ENCODE peak calls at places on chromosomes 5 and 9, in eight cellular contexts. P is Karpas-422; J is body of pancreas; R is astrocyte; U is neural progenitor cell; N is CD8-positive, alpha-beta memory T cell; M is pancreas; Q is PC-3. B is an unnamed sample.

GRCh38 chr5:61498121-61498520 is 166.1 kb downstream of the ZSWIM6 start:
- DNase-seq in P (no peak), J (no peak), R (no peak), U (no peak), N (no peak), M (no peak), Q (no peak), B (no peak)

GRCh38 chr9:97385626-97386264 is 26.2 kb upstream of the TDRD7 start:
- DNase-seq in P (no peak), J (no peak), R (no peak), U (no peak), N (no peak), M (no peak), Q (no peak), B (no peak)

GRCh38 chr9:108445431-108446018 is 410.3 kb downstream of the ACTL7B start:
- DNase-seq in P (no peak), J (no peak), R (no peak), U (peak; percentile 12), N (no peak), M (no peak), Q (no peak), B (no peak)

GRCh38 chr5:38607396-38607795 is 51.0 kb upstream of the LIFR start:
- DNase-seq in P (no peak), J (peak; percentile 28), R (peak; percentile 97), U (no peak), N (no peak), M (no peak), Q (peak; percentile 49), B (no peak)

GRCh38 chr9:6490863-6491262 is 77.9 kb downstream of the UHRF2 start:
- DNase-seq in P (no peak), J (no peak), R (no peak), U (no peak), N (no peak), M (no peak), Q (no peak), B (no peak)

GRCh38 chr9:7862170-7862569 is 62.6 kb upstream of the DMAC1 start:
- DNase-seq in P (no peak), J (no peak), R (no peak), U (no peak), N (no peak), M (no peak), Q (no peak), B (no peak)

GRCh38 chr5:60494144-60494543 is 205.8 kb downstream of the DEPDC1B start:
- DNase-seq in P (no peak), J (no peak), R (no peak), U (peak; percentile 60), N (no peak), M (no peak), Q (no peak), B (no peak)

GRCh38 chr9:137310190-137311052 is 8.3 kb upstream of the NRARP start:
- DNase-seq in P (no peak), J (peak; percentile 86), R (no peak), U (peak; percentile 18), N (no peak), M (peak; percentile 87), Q (peak; percentile 11), B (peak; percentile 78)

GRCh38 chr5:95283761-95284511 is 958 bp downstream of the MCTP1 start:
- DNase-seq in P (no peak), J (peak; percentile 26), R (peak; percentile 3), U (peak; percentile 69), N (no peak), M (peak; percentile 30), Q (peak; percentile 27), B (peak; percentile 22)

GRCh38 chr9:38079410-38080105 is 10.5 kb upstream of the SHB start:
- DNase-seq in P (no peak), J (no peak), R (peak; percentile 57), U (no peak), N (no peak), M (no peak), Q (no peak), B (no peak)

GRCh38 chr9:130815242-130815808 is 19.7 kb upstream of the ABL1 start:
- DNase-seq in P (no peak), J (no peak), R (no peak), U (no peak), N (no peak), M (no peak), Q (no peak), B (no peak)

DNA sequence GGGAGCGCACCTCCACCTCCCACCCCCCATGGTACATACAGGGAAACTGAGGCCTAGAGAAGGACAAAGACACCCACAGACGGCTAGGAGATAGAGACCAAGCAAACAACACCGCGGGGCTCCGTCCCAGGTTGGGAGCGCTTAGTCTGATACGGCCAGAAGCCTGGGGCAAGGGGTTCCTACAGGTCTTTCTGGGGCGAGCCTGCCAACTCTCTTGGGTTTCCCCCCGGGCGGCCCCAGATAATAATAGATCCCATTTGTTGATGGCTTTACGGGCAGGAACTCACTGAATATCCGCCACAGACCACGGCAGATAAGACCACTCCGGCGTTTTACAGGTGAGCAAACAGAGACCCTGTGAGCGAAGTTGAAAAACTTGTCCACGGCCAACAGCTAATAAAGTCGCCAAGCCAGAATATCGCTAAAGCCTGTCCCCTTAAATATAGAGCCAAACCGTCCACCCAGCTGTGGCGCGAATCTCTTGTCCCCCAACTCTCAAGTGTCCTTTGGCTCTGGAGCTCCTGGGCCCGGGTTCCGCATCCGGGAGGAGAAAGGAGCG is 5.1 kb upstream of the EBF1 start:
- DNase-seq in P (peak; percentile 54), J (no peak), R (no peak), U (peak; percentile 27), N (no peak), M (no peak), Q (no peak), B (no peak)
- H3K27me3 ChIP-seq in P (no peaks in the 10 kb centered on the region), J (no peaks in the 10 kb centered on the region), R (peaks cover 36% of the 10 kb centered on the region), U (peaks cover 94% of the 10 kb centered on the region), N (peaks cover 24% of the 10 kb centered on the region), M (peaks cover 10% of the 10 kb centered on the region), Q (peaks cover 36% of the 10 kb centered on the region), B (peaks cover 35% of the 10 kb centered on the region)

DNA sequence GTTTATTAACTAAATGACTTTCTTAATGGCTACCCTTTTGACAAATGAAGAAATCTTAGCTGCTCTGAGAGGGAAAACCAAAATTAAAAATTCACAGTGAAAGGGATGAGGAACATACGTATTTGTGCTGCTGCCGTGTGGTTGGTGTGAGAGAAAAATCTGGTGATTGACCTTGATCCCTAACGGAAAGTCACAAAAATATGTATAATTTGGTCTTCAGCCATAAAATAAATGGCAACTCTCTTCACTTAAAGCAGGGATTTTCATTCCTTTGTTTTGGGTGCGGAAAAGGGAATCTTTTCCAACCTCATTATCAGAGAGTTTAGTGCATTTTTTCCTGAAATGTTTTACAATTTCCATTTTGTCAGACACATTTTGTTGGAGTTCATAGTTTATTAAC is 40.4 kb downstream of the PAM start:
- DNase-seq in P (no peak), J (no peak), R (no peak), U (no peak), N (no peak), M (no peak), Q (no peak), B (no peak)
- H3K4me1 ChIP-seq in P (no peaks in the 10 kb centered on the region), J (peaks cover 13% of the 10 kb centered on the region), R (no peaks in the 10 kb centered on the region), U (peaks cover 76% of the 10 kb centered on the region), N (peaks cover 14% of the 10 kb centered on the region), M (peaks cover 7% of the 10 kb centered on the region), Q (peaks cover 24% of the 10 kb centered on the region), B (no peaks in the 10 kb centered on the region)

DNA sequence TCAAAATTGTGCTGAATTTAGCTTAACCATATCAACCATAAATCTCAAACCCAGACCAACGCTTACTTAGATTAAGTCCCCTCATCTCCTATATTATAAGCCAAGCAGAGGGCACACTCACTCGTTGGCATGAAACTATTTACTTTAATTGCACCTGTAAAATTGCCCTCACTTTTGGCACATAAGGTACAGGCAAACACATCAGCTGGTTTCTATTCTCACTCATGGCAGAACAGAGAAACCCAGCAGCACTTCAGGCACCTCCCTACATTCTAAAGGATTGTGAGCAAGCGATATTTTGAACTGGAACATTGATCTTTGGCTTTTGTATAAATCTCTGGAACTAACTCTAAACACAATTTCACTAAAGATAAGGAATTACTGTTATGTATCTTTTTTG is 845.6 kb upstream of the CDH6 start:
- DNase-seq in P (no peak), J (no peak), R (no peak), U (no peak), N (no peak), M (no peak), Q (no peak), B (no peak)
- H3K27me3 ChIP-seq in P (no peaks in the 10 kb centered on the region), J (no peaks in the 10 kb centered on the region), R (no peaks in the 10 kb centered on the region), U (no peaks in the 10 kb centered on the region), N (no peaks in the 10 kb centered on the region), M (no peaks in the 10 kb centered on the region), Q (no peaks in the 10 kb centered on the region), B (no peaks in the 10 kb centered on the region)

GRCh38 chr5:176174345-176175025 is 63.7 kb upstream of the SIMC1 start:
- DNase-seq in P (no peak), J (no peak), R (no peak), U (no peak), N (no peak), M (no peak), Q (no peak), B (no peak)

GRCh38 chr5:176173647-176174046 is 64.6 kb upstream of the SIMC1 start:
- DNase-seq in P (no peak), J (no peak), R (no peak), U (no peak), N (no peak), M (no peak), Q (no peak), B (no peak)

GRCh38 chr5:176178789-176179188 is 59.4 kb upstream of the SIMC1 start:
- DNase-seq in P (no peak), J (no peak), R (no peak), U (no peak), N (no peak), M (no peak), Q (no peak), B (peak; percentile 20)

GRCh38 chr5:176175101-176175852 is 62.9 kb upstream of the SIMC1 start:
- DNase-seq in P (no peak), J (no peak), R (no peak), U (no peak), N (no peak), M (no peak), Q (no peak), B (no peak)

DNA sequence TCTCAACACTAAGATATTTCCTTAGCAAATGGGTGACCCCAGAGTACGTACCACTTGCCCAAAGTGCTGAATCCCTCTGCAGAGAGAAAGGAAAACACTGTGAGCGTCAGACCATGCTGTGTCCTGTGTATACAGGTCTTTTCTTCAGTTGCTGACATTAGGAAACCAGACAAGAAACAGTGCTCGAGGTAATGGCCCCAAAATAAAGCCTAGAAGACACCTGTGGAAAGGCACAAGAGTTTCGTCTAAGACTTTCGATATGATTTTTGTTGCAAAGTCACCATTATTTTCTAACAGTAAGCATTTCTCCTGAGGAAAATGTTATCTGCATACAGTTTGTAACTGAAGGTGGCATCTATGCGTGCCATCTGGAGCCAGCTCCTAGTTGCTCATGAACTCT is 62.0 kb upstream of the SIMC1 start:
- DNase-seq in P (no peak), J (no peak), R (no peak), U (no peak), N (no peak), M (no peak), Q (no peak), B (no peak)
- H3K4me1 ChIP-seq in P (no peaks in the 10 kb centered on the region), J (no peaks in the 10 kb centered on the region), R (no peaks in the 10 kb centered on the region), U (peaks cover 3% of the 10 kb centered on the region), N (no peaks in the 10 kb centered on the region), M (no peaks in the 10 kb centered on the region), Q (no peaks in the 10 kb centered on the region), B (no peaks in the 10 kb centered on the region)

GRCh38 chr9:135639196-135639595 is at the start of gene GLT6D1:
- DNase-seq in P (no peak), J (no peak), R (no peak), U (no peak), N (no peak), M (no peak), Q (no peak), B (no peak)
- H3K27me3 ChIP-seq in P (no peaks in the 10 kb centered on the region), J (no peaks in the 10 kb centered on the region), R (no peaks in the 10 kb centered on the region), U (no peaks in the 10 kb centered on the region), N (peaks cover 8% of the 10 kb centered on the region), M (no peaks in the 10 kb centered on the region), Q (peaks cover 17% of the 10 kb centered on the region), B (no peaks in the 10 kb centered on the region)